ENCODE peak calls at places on chromosome 6, in five cellular contexts. X is caudate nucleus, L is upper lobe of right lung, B is HEK293T, U is GM23248. V is an unnamed sample.

GRCh38 chr6:77440206-77440976 is 22.9 kb downstream of the HTR1B start:
- DNase-seq in X (no peak), L (no peak), B (no peak), U (no peak), V (no peak)

GRCh38 chr6:29959492-29959891 is 17.2 kb downstream of the HLA-A start:
- DNase-seq in X (no peak), L (no peak), B (no peak), U (no peak), V (no peak)

GRCh38 chr6:20205722-20206154 is 6.5 kb downstream of the MBOAT1 start:
- DNase-seq in X (no peak), L (no peak), B (no peak), U (no peak), V (no peak)

GRCh38 chr6:72911463-72912153 is 289.7 kb downstream of the KCNQ5 start:
- DNase-seq in X (no peak), L (no peak), B (no peak), U (no peak), V (peak)

GRCh38 chr6:52577022-52577777 is at the start of gene TRAM2:
- DNase-seq in X (peak), L (peak), B (peak), U (peak), V (peak)

GRCh38 chr6:165245287-165245686 is 64.1 kb downstream of the C6orf118 start:
- DNase-seq in X (peak), L (no peak), B (no peak), U (peak), V (peak)

GRCh38 chr6:102438181-102438580 is 1044.7 kb downstream of the GRIK2 start:
- DNase-seq in X (no peak), L (no peak), B (no peak), U (no peak), V (no peak)

GRCh38 chr6:132648356-132648755 is 10.6 kb downstream of the TAAR1 start:
- DNase-seq in X (no peak), L (no peak), B (no peak), U (peak), V (peak)

GRCh38 chr6:144912474-144912873 is 627.3 kb downstream of the UTRN start:
- DNase-seq in X (no peak), L (no peak), B (no peak), U (peak), V (peak)

GRCh38 chr6:166760288-166760687 is 133.2 kb upstream of the RPS6KA2 start:
- DNase-seq in X (no peak), L (no peak), B (no peak), U (no peak), V (no peak)

GRCh38 chr6:168699631-168700315 is 258.8 kb downstream of the SMOC2 start:
- DNase-seq in X (peak), L (peak), B (no peak), U (no peak), V (no peak)

GRCh38 chr6:40986364-40986763 is 52.7 kb downstream of the UNC5CL start:
- DNase-seq in X (no peak), L (no peak), B (no peak), U (no peak), V (no peak)

GRCh38 chr6:51684603-51685002 is 402.8 kb downstream of the PKHD1 start:
- DNase-seq in X (no peak), L (no peak), B (no peak), U (no peak), V (no peak)

GRCh38 chr6:126804255-126805064 is 314.0 kb upstream of the RSPO3 start:
- DNase-seq in X (no peak), L (no peak), B (peak), U (peak), V (peak)

GRCh38 chr6:16184129-16184528 is 54.3 kb upstream of the GMPR start:
- DNase-seq in X (no peak), L (no peak), B (no peak), U (peak), V (peak)

GRCh38 chr6:13140972-13141371 is 187.4 kb downstream of the TBC1D7 start:
- DNase-seq in X (no peak), L (no peak), B (no peak), U (no peak), V (no peak)

GRCh38 chr6:41719796-41720620 is 15.4 kb downstream of the TFEB start:
- DNase-seq in X (no peak), L (no peak), B (no peak), U (no peak), V (no peak)

GRCh38 chr6:165308926-165309731 is at the start of gene C6orf118:
- DNase-seq in X (peak), L (no peak), B (peak), U (peak), V (no peak)

GRCh38 chr6:158653577-158654354 is 3.9 kb downstream of the SYTL3 start:
- DNase-seq in X (no peak), L (peak), B (no peak), U (no peak), V (no peak)

GRCh38 chr6:167856999-167857660 is 30.4 kb downstream of the AFDN start:
- DNase-seq in X (no peak), L (no peak), B (no peak), U (peak), V (peak)

GRCh38 chr6:18115356-18115755 is 7.1 kb downstream of the NHLRC1 start:
- DNase-seq in X (no peak), L (no peak), B (no peak), U (no peak), V (no peak)

GRCh38 chr6:26330835-26331808 is 33.9 kb upstream of the BTN3A2 start:
- DNase-seq in X (no peak), L (no peak), B (peak), U (peak), V (peak)

GRCh38 chr6:47080083-47080596 is 38.0 kb upstream of the ADGRF1 start:
- DNase-seq in X (no peak), L (no peak), B (no peak), U (no peak), V (no peak)

GRCh38 chr6:36423101-36423824 is 19.4 kb downstream of the PXT1 start:
- DNase-seq in X (peak), L (peak), B (peak), U (peak), V (peak)

GRCh38 chr6:36224918-36225461 is 28.4 kb downstream of the BRPF3 start:
- DNase-seq in X (no peak), L (no peak), B (no peak), U (no peak), V (peak)

GRCh38 chr6:23418095-23418494 is 707.9 kb upstream of the NRSN1 start:
- DNase-seq in X (no peak), L (no peak), B (no peak), U (no peak), V (no peak)

GRCh38 chr6:15351631-15352030 is 105.8 kb downstream of the JARID2 start:
- DNase-seq in X (no peak), L (no peak), B (no peak), U (peak), V (peak)

GRCh38 chr6:113291751-113292445 is 565.2 kb upstream of the MARCKS start:
- DNase-seq in X (peak), L (no peak), B (no peak), U (peak), V (no peak)

GRCh38 chr6:154289818-154290508 is 66.6 kb downstream of the IPCEF1 start:
- DNase-seq in X (no peak), L (no peak), B (no peak), U (no peak), V (no peak)

GRCh38 chr6:154306696-154307095 is 49.9 kb downstream of the IPCEF1 start:
- DNase-seq in X (no peak), L (no peak), B (no peak), U (no peak), V (no peak)

GRCh38 chr6:16519265-16520242 is 241.7 kb downstream of the ATXN1 start:
- DNase-seq in X (no peak), L (no peak), B (no peak), U (no peak), V (no peak)

GRCh38 chr6:96626749-96627353 is 63.9 kb downstream of the FHL5 start:
- DNase-seq in X (no peak), L (no peak), B (peak), U (peak), V (peak)

GRCh38 chr6:89749918-89750317 is 69.7 kb downstream of the MDN1 start:
- DNase-seq in X (no peak), L (no peak), B (no peak), U (no peak), V (no peak)

GRCh38 chr6:53299331-53299835 is 49.4 kb downstream of the ELOVL5 start:
- DNase-seq in X (no peak), L (no peak), B (no peak), U (no peak), V (no peak)

GRCh38 chr6:3045369-3045768 is 22.9 kb upstream of the RIPK1 start:
- DNase-seq in X (no peak), L (no peak), B (no peak), U (no peak), V (no peak)

GRCh38 chr6:41531591-41532582 is 14.3 kb upstream of the FOXP4 start:
- DNase-seq in X (no peak), L (no peak), B (no peak), U (peak), V (no peak)

GRCh38 chr6:29651413-29652197 is 5.3 kb upstream of the MOG start:
- DNase-seq in X (no peak), L (no peak), B (peak), U (peak), V (peak)

GRCh38 chr6:17867880-17868279 is 119.6 kb downstream of the KIF13A start:
- DNase-seq in X (no peak), L (no peak), B (no peak), U (peak), V (peak)

GRCh38 chr6:85360794-85361642 is 88.9 kb upstream of the NT5E start:
- DNase-seq in X (no peak), L (no peak), B (no peak), U (peak), V (peak)